ENCODE peak calls at places on chromosomes 3 and 15, in five cellular contexts. J is effector memory CD8-positive, alpha-beta T cell; Z is NCI-H1048; D is GM23248; M is DMS153. W is an unnamed sample.

GRCh38 chr3:167851171-167851570 is 115.7 kb downstream of the SERPINI1 start:
- DNase-seq in M (no peak), J (no peak), D (no peak), Z (no peak), W (no peak)

GRCh38 chr15:101020945-101021344 is 101.8 kb downstream of the LRRK1 start:
- DNase-seq in J (no peak), Z (no peak), D (no peak), M (no peak), W (no peak)

GRCh38 chr15:70023064-70023768 is 74.5 kb downstream of the TLE3 start:
- DNase-seq in J (peak), Z (no peak), D (peak), M (peak), W (no peak)

GRCh38 chr3:89212614-89213013 is 105.2 kb downstream of the EPHA3 start:
- DNase-seq in D (no peak), J (no peak), Z (no peak), M (no peak), W (no peak)

GRCh38 chr15:33454996-33455395 is 144.2 kb downstream of the RYR3 start:
- DNase-seq in D (no peak), M (no peak), J (no peak), Z (no peak), W (no peak)

GRCh38 chr3:18422972-18423371 is 2.2 kb downstream of the SATB1 start:
- DNase-seq in M (no peak), Z (no peak), D (peak), J (no peak), W (no peak)

GRCh38 chr3:159857840-159858239 is 130.8 kb upstream of the IL12A start:
- DNase-seq in J (no peak), M (no peak), Z (no peak), D (no peak), W (no peak)

GRCh38 chr15:74399511-74400312 is 32.3 kb upstream of the CYP11A1 start:
- DNase-seq in D (peak), Z (no peak), M (no peak), J (peak), W (peak)

GRCh38 chr15:39777497-39777896 is 5.1 kb downstream of the FSIP1 start:
- DNase-seq in D (peak), Z (no peak), M (no peak), J (no peak), W (no peak)

GRCh38 chr15:45714501-45715488 is 80.0 kb downstream of the SQOR start:
- DNase-seq in D (peak), J (peak), Z (peak), M (no peak), W (peak)

GRCh38 chr15:82805994-82806406 is at the start of gene FSD2:
- DNase-seq in J (no peak), Z (no peak), M (no peak), D (no peak), W (no peak)

GRCh38 chr15:89423981-89424380 is 72.4 kb downstream of the RHCG start:
- DNase-seq in D (no peak), J (no peak), Z (no peak), M (no peak), W (no peak)

GRCh38 chr3:16372362-16373269 is 107.6 kb downstream of the OXNAD1 start:
- DNase-seq in J (no peak), D (peak), M (no peak), Z (no peak), W (no peak)